ENCODE peak calls at places on chromosomes 16 and 17, in four cellular contexts. One of them, this sample, is unnamed.

GRCh38 chr17:2202302-2202995 is 101.1 kb downstream of the SMG6 start:
- DNase-seq in HCT116: no peak
- DNase-seq in neural progenitor cell: no peak
- DNase-seq in PC-3: no peak
- DNase-seq in this sample: no peak

GRCh38 chr17:50844117-50844700 is 8.8 kb downstream of the WFIKKN2 start:
- DNase-seq in HCT116: no peak
- DNase-seq in neural progenitor cell: no peak
- DNase-seq in PC-3: no peak
- DNase-seq in this sample: no peak

GRCh38 chr17:59623151-59623550 is 3.5 kb downstream of the CLTC start:
- DNase-seq in HCT116: no peak
- DNase-seq in neural progenitor cell: peak
- DNase-seq in PC-3: no peak
- DNase-seq in this sample: no peak

GRCh38 chr16:61590577-61590976 is 445.7 kb downstream of the CDH8 start:
- DNase-seq in HCT116: no peak
- DNase-seq in neural progenitor cell: peak
- DNase-seq in PC-3: no peak
- DNase-seq in this sample: no peak

GRCh38 chr17:78852709-78853111 is 12.1 kb upstream of the USP36 start:
- DNase-seq in HCT116: no peak
- DNase-seq in neural progenitor cell: no peak
- DNase-seq in PC-3: peak
- DNase-seq in this sample: peak

GRCh38 chr16:86491643-86492030 is 18.7 kb upstream of the FOXF1 start:
- DNase-seq in HCT116: no peak
- DNase-seq in neural progenitor cell: no peak
- DNase-seq in PC-3: no peak
- DNase-seq in this sample: no peak

GRCh38 chr17:46782250-46782953 is 36.1 kb downstream of the WNT3 start:
- DNase-seq in HCT116: no peak
- DNase-seq in neural progenitor cell: peak
- DNase-seq in PC-3: peak
- DNase-seq in this sample: peak

GRCh38 chr17:48799069-48799710 is 17.8 kb downstream of the TTLL6 start:
- DNase-seq in HCT116: no peak
- DNase-seq in neural progenitor cell: no peak
- DNase-seq in PC-3: no peak
- DNase-seq in this sample: no peak

GRCh38 chr16:31451681-31452351 is 7.5 kb upstream of the ARMC5 start:
- DNase-seq in HCT116: peak
- DNase-seq in neural progenitor cell: peak
- DNase-seq in PC-3: peak
- DNase-seq in this sample: peak

GRCh38 chr17:53627511-53627910 is 195.2 kb upstream of the KIF2B start:
- DNase-seq in HCT116: no peak
- DNase-seq in neural progenitor cell: no peak
- DNase-seq in PC-3: peak
- DNase-seq in this sample: no peak

GRCh38 chr17:77326636-77327035 is 185.9 kb downstream of the SEC14L1 start:
- DNase-seq in HCT116: no peak
- DNase-seq in neural progenitor cell: no peak
- DNase-seq in PC-3: no peak
- DNase-seq in this sample: no peak
- TF ChIP-seq EZH2phosphoT487 in HCT116: no peak
- TF ChIP-seq EZH2phosphoT487 in neural progenitor cell: no peak
- TF ChIP-seq EZH2phosphoT487 in PC-3: no peak
- TF ChIP-seq EZH2phosphoT487 in this sample: no peak

DNA sequence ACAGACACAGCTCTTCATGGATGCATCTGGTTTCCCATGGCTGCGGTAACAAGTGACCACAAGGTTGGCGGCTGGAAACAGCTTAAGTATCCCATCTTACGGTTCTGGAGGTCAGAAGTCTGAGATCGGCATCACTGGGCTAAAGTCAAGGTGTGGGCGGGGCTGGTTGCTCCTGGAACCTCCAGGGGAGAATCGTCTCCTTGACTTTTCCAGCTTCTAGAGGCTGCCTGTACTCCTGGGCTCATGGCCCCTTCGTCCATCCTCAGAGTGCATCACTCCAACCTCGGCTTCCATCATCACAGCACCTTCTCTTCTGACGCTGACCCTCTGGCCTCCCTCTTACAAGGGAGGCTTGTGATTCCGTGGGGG is 12.9 kb upstream of the CRISPLD2 start:
- DNase-seq in HCT116: no peak
- DNase-seq in neural progenitor cell: no peak
- DNase-seq in PC-3: no peak
- DNase-seq in this sample: no peak
- TF ChIP-seq EZH2 in HCT116: no peak
- TF ChIP-seq EZH2 in neural progenitor cell: no peak
- TF ChIP-seq EZH2 in PC-3: no peak
- TF ChIP-seq EZH2 in this sample: no peak

DNA sequence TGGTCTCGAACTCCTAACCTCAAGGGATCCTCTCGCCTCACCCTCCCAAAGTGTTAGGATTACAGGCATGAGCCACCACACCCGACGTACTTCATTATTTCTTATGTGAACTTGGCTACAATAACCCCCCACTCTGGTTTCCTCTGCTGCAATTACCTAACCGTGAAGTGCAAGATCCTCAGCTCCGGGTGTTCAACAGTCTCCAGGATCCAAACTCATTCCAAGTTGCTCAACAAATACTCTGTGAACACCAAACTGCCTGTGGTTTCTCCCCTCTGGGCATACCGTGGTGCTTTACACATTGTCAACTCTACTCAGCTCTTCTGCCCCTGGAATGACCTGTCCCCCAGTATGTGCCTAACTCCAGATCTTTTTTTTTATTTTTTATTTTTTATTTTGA is 6.8 kb upstream of the SULT1A1 start:
- DNase-seq in HCT116: no peak
- DNase-seq in neural progenitor cell: no peak
- DNase-seq in PC-3: no peak
- DNase-seq in this sample: no peak
- H3K4me2 ChIP-seq in HCT116: no peak
- H3K4me2 ChIP-seq in neural progenitor cell: no peak
- H3K4me2 ChIP-seq in PC-3: no peak
- H3K4me2 ChIP-seq in this sample: no peak

GRCh38 chr16:4345439-4346204 is 5.5 kb downstream of the PAM16 start:
- DNase-seq in HCT116: no peak
- DNase-seq in neural progenitor cell: no peak
- DNase-seq in PC-3: no peak
- DNase-seq in this sample: no peak
- TF ChIP-seq EZH2phosphoT487 in HCT116: no peak
- TF ChIP-seq EZH2phosphoT487 in neural progenitor cell: no peak
- TF ChIP-seq EZH2phosphoT487 in PC-3: no peak
- TF ChIP-seq EZH2phosphoT487 in this sample: no peak

GRCh38 chr16:77789085-77789611 is 784 bp downstream of the VAT1L start:
- DNase-seq in HCT116: no peak
- DNase-seq in neural progenitor cell: peak
- DNase-seq in PC-3: no peak
- DNase-seq in this sample: peak

GRCh38 chr16:77789646-77790370 is 1.4 kb downstream of the VAT1L start:
- DNase-seq in HCT116: no peak
- DNase-seq in neural progenitor cell: peak
- DNase-seq in PC-3: no peak
- DNase-seq in this sample: peak

GRCh38 chr16:77786448-77786847 is 1.9 kb upstream of the VAT1L start:
- DNase-seq in HCT116: no peak
- DNase-seq in neural progenitor cell: no peak
- DNase-seq in PC-3: no peak
- DNase-seq in this sample: no peak

GRCh38 chr16:77787452-77787851 is 912 bp upstream of the VAT1L start:
- DNase-seq in HCT116: no peak
- DNase-seq in neural progenitor cell: no peak
- DNase-seq in PC-3: no peak
- DNase-seq in this sample: no peak

DNA sequence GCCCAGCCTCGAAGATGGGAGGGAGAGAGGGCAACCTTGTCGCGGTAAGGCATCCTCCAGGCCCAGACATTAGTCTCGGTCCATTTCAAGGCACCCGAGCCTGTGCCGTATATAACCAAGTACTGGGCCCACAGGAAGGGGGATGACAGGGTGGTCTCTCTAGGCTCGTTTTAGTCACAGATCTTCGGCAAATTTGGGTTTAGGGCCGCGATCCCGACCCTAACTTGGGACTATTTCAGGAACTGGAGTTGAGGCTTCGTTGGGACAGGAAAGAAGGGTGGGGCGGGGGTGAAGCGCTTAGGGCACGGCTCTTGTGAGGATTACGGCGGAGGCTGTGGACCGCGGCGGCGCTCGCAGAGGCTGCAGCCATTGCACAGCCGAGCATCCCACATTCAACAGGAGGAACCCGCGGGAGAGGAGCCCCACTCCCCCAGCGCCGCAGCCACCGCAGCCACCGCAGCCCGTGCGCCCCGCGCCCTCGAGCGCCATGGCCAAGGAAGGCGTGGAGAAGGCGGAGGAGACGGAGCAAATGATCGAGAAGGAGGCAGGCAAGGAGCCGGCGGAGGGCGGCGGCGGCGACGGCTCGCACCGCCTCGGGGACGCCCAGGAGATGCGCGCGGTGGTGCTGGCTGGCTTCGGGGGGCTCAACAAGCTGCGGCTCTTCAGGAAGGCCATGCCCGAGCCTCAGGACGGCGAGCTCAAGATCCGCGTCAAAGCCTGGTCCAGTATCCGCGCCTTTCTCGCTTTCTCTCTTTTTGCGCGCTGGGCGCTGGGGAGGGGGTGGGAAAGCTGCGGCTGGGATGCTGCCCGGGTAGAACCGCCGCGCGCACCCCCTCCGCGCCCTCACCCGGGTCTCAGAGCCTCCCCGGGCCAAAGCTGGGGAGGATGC is at the start of gene VAT1L:
- DNase-seq in HCT116: no peak
- DNase-seq in neural progenitor cell: peak
- DNase-seq in PC-3: no peak
- DNase-seq in this sample: peak
- TF ChIP-seq EZH2 in HCT116: no peak
- TF ChIP-seq EZH2 in neural progenitor cell: no peak
- TF ChIP-seq EZH2 in PC-3: no peak
- TF ChIP-seq EZH2 in this sample: no peak